ENCODE peak calls at places on chromosome 2, in eight cellular contexts. P, Q, U, R, C, Z, O and I are unnamed samples. For H3K27me3, the result is how much of the 10 kb centered on the place peaks cover.

GRCh38 chr2:143192085-143192484 is 62.9 kb downstream of the ARHGAP15 start:
- DNase-seq in P (no peak), Q (no peak), U (no peak), R (no peak), C (no peak), Z (no peak), O (no peak), I (no peak)

GRCh38 chr2:1750935-1751767 is 6.8 kb upstream of the PXDN start:
- DNase-seq in P (no peak), Q (peak), U (peak), R (peak), C (peak), Z (peak), O (peak), I (peak)

GRCh38 chr2:126809357-126809756 is 89.3 kb upstream of the TEX51 start:
- DNase-seq in P (no peak), Q (no peak), U (no peak), R (no peak), C (no peak), Z (no peak), O (no peak), I (no peak)

GRCh38 chr2:6580982-6581381 is 284.7 kb downstream of the CMPK2 start:
- DNase-seq in P (no peak), Q (no peak), U (no peak), R (no peak), C (peak), Z (no peak), O (no peak), I (no peak)

GRCh38 chr2:25586726-25587144 is 86.6 kb downstream of the DTNB start:
- DNase-seq in P (no peak), Q (no peak), U (no peak), R (no peak), C (peak), Z (no peak), O (no peak), I (no peak)

GRCh38 chr2:85680707-85681353 is 12.8 kb upstream of the SFTPB start:
- DNase-seq in P (no peak), Q (no peak), U (no peak), R (no peak), C (no peak), Z (no peak), O (no peak), I (no peak)

GRCh38 chr2:39663187-39663930 is 2.4 kb upstream of the TMEM178A start:
- DNase-seq in P (no peak), Q (no peak), U (no peak), R (no peak), C (no peak), Z (no peak), O (no peak), I (no peak)

GRCh38 chr2:115396579-115396978 is 954.1 kb downstream of the DPP10 start:
- DNase-seq in P (no peak), Q (no peak), U (no peak), R (no peak), C (no peak), Z (no peak), O (no peak), I (no peak)

GRCh38 chr2:27323592-27324285 is 842 bp upstream of the MPV17 start:
- DNase-seq in P (no peak), Q (no peak), U (no peak), R (no peak), C (no peak), Z (no peak), O (no peak), I (peak)

GRCh38 chr2:175450029-175450428 is 268.5 kb upstream of the ATP5MC3 start:
- DNase-seq in P (no peak), Q (no peak), U (no peak), R (no peak), C (no peak), Z (no peak), O (no peak), I (no peak)

GRCh38 chr2:174924061-174924693 is 81.0 kb downstream of the CHN1 start:
- DNase-seq in P (no peak), Q (no peak), U (no peak), R (no peak), C (no peak), Z (no peak), O (no peak), I (no peak)

GRCh38 chr2:47653909-47654789 is 128.8 kb upstream of the MSH6 start:
- DNase-seq in P (no peak), Q (no peak), U (no peak), R (no peak), C (no peak), Z (peak), O (no peak), I (peak)

GRCh38 chr2:216897561-216898203 is 37.8 kb upstream of the TNP1 start:
- DNase-seq in P (no peak), Q (no peak), U (no peak), R (no peak), C (no peak), Z (no peak), O (no peak), I (no peak)

GRCh38 chr2:85255813-85256581 is 71.8 kb downstream of the TGOLN2 start:
- DNase-seq in P (no peak), Q (no peak), U (no peak), R (no peak), C (peak), Z (no peak), O (no peak), I (peak)

GRCh38 chr2:136358576-136358975 is 240.6 kb upstream of the CXCR4 start:
- DNase-seq in P (no peak), Q (no peak), U (no peak), R (no peak), C (no peak), Z (no peak), O (no peak), I (no peak)

GRCh38 chr2:12717988-12718661 is 1.4 kb downstream of the TRIB2 start:
- DNase-seq in P (peak), Q (no peak), U (no peak), R (no peak), C (peak), Z (no peak), O (no peak), I (peak)

GRCh38 chr2:10414000-10414451 is 34.1 kb downstream of the ODC1 start:
- DNase-seq in P (no peak), Q (no peak), U (no peak), R (no peak), C (no peak), Z (peak), O (no peak), I (no peak)

GRCh38 chr2:48531141-48531648 is 1.2 kb downstream of the STON1 start:
- DNase-seq in P (no peak), Q (no peak), U (no peak), R (no peak), C (peak), Z (no peak), O (no peak), I (peak)

GRCh38 chr2:52968043-52968442 is 799.6 kb upstream of the CHAC2 start:
- DNase-seq in P (no peak), Q (no peak), U (no peak), R (no peak), C (no peak), Z (no peak), O (no peak), I (no peak)

GRCh38 chr2:42567806-42568429 is 514 bp upstream of the MTA3 start:
- DNase-seq in P (no peak), Q (peak), U (peak), R (peak), C (peak), Z (peak), O (no peak), I (peak)

GRCh38 chr2:10916953-10917352 is 5.2 kb downstream of the KCNF1 start:
- DNase-seq in P (no peak), Q (no peak), U (no peak), R (no peak), C (no peak), Z (no peak), O (no peak), I (no peak)

GRCh38 chr2:128736689-128737545 is 418.2 kb upstream of the HS6ST1 start:
- DNase-seq in P (peak), Q (peak), U (peak), R (peak), C (peak), Z (peak), O (peak), I (peak)

GRCh38 chr2:56448999-56449431 is 265.2 kb downstream of the CCDC85A start:
- DNase-seq in P (no peak), Q (no peak), U (no peak), R (no peak), C (peak), Z (peak), O (no peak), I (no peak)

GRCh38 chr2:27727257-27727656 is 44.3 kb upstream of the MRPL33 start:
- DNase-seq in P (no peak), Q (no peak), U (no peak), R (no peak), C (no peak), Z (no peak), O (no peak), I (no peak)

GRCh38 chr2:118315606-118316005 is 227.3 kb downstream of the INSIG2 start:
- DNase-seq in P (no peak), Q (no peak), U (no peak), R (no peak), C (no peak), Z (no peak), O (no peak), I (no peak)
- H3K27me3 ChIP-seq in P (under half), Q (under half), U (under half), R (under half), C (under half), Z (under half), O (under half), I (under half)

GRCh38 chr2:240997856-240998705 is at the start of gene SNED1:
- DNase-seq in P (peak), Q (peak), U (peak), R (peak), C (peak), Z (peak), O (peak), I (peak)

GRCh38 chr2:240998706-240999000 is 235 bp downstream of the SNED1 start:
- DNase-seq in P (no peak), Q (no peak), U (no peak), R (no peak), C (no peak), Z (no peak), O (no peak), I (no peak)

GRCh38 chr2:241000831-241001321 is 2.5 kb downstream of the SNED1 start:
- DNase-seq in P (no peak), Q (peak), U (peak), R (peak), C (no peak), Z (peak), O (no peak), I (no peak)

GRCh38 chr2:240999873-241000541 is 1.6 kb downstream of the SNED1 start:
- DNase-seq in P (no peak), Q (peak), U (peak), R (peak), C (no peak), Z (peak), O (no peak), I (no peak)

DNA sequence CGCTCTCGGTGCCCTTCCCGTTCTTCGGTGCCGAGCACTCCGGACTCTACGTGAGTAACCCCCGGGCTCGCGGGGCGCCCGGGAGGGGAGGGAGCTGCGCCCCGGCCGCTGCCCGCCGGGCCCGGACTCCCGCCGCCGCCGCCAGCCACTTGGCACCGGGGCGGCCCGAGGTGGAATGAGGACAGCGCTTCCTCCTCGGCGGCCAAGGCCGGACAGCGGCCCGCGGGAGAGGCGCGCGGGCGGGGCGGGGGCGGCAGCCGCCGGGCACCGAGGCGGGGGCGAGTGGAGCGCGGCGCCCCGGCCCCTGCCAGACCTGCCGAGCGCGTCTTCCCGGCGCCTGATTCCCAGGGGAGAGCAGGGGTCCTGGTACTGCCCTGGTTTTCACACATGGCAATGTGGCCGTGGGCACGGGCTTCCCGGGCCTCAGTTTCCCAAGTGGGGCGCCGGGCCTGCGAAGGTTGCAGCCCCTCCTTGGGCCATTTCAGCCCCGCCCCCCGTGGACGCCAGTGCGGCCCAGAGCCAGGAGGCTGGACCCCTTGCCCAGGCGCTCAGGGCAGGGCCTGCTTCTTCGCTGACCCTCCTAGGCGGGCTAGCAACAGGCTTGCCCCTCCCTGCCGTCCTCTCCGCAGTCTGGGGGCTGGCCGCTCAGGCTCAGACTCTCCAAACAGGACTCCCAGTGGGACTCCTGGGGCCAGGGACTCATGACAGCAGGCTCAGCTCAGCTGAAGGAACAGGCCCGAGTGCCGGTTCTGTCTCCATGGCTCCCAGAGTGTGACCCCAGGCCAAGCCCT is 778 bp downstream of the SNED1 start:
- DNase-seq in P (no peak), Q (peak), U (peak), R (peak), C (peak), Z (peak), O (no peak), I (no peak)
- H3K4me3 ChIP-seq in P (peak), Q (peak), U (peak), R (peak), C (peak), Z (peak), O (peak), I (peak)

GRCh38 chr2:140011287-140011686 is 1231.1 kb upstream of the NXPH2 start:
- DNase-seq in P (no peak), Q (no peak), U (no peak), R (no peak), C (no peak), Z (no peak), O (no peak), I (no peak)
- H3K27me3 ChIP-seq in P (under half), Q (under half), U (under half), R (under half), C (under half), Z (under half), O (under half), I (under half)

DNA sequence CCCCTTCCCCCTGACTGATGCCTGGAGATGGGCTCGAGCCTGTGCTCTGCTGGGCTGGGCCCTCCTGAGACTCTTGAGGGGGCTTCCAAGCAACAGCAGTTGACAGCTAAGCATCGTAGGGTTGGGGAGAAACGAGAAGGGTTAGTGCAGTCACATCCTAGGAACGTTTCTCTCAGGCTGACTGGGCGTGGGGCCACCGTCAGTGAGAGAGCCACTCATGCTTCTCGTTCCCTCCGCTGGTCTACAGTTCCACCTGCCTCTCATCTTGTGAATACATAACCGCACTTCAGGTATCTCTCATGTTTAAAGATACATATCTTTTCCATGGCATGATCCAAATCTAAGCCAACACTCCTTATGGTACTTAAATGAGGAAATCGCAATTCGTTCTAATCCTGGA is 66.4 kb downstream of the TRAPPC12 start:
- DNase-seq in P (no peak), Q (no peak), U (no peak), R (no peak), C (no peak), Z (no peak), O (no peak), I (no peak)
- H3K4me3 ChIP-seq in P (no peak), Q (no peak), U (no peak), R (no peak), C (no peak), Z (no peak), O (no peak), I (no peak)

GRCh38 chr2:156797832-156798231 is 361.7 kb downstream of the GPD2 start:
- DNase-seq in P (no peak), Q (no peak), U (no peak), R (no peak), C (no peak), Z (no peak), O (no peak), I (peak)
- H3K27me3 ChIP-seq in P (under half), Q (under half), U (under half), R (under half), C (under half), Z (under half), O (under half), I (under half)

GRCh38 chr2:215554689-215555088 is 118.8 kb upstream of the FN1 start:
- DNase-seq in P (no peak), Q (no peak), U (no peak), R (no peak), C (no peak), Z (no peak), O (no peak), I (peak)
- H3K4me3 ChIP-seq in P (no peak), Q (no peak), U (no peak), R (no peak), C (no peak), Z (no peak), O (no peak), I (no peak)

DNA sequence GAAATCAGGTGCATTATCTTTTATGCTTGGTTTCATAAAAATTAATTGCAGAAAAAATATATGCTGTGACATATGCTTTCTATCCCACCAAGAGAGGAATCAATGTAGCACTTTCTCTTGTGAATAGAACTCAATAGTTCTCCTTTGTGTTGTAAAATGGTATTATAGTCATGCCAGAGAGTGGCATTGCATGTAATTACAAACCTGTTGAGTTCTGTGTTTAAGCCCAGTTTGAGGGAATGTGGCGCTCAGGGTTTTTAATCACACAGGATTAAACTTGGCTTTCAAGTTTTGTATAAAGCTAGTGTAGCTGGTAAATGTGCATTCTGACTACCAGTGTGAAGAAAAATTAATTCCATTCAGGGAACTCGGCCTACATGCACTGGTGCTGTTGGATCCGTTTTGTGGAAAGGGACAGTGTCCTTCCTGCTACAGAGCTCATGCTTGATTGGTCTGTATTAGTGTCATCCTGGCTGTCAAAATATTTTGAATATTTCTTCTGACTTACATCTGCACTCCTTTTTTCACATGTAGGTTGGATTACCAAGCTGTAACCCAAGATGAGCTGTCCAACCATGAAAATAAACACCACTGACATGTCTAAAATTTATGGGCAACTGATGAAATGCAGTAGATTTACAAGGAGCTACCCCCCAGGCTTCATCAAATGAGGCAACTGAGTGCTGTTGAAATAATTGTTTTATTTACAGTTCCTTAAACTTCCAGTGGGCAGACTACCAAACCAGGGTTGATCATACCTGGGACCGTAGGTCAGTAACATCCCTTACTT is 80.3 kb downstream of the SLC4A3 start:
- DNase-seq in P (no peak), Q (no peak), U (no peak), R (no peak), C (no peak), Z (no peak), O (no peak), I (no peak)
- H3K27me3 ChIP-seq in P (under half), Q (under half), U (under half), R (under half), C (under half), Z (under half), O (under half), I (under half)

DNA sequence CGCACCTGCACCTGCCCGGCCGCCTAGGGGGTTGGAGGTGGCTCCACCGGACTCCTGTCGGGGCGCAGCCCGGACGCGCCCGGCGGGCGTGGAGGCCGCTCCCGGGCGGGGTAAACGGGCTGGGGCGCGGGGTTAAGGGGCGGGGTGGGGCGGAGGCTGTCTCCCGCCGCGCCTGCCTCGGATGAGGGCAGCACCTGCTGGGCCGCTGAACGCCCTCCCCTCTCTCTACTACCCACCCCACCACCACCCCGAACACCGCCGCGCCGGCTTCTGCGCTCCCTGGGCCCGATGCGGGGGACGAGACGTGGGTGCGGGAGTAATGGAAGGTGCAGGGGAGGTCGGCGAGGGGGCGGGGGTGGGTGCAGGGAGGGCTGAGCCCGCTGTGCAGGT is 224.8 kb upstream of the ID2 start:
- DNase-seq in P (peak), Q (no peak), U (peak), R (no peak), C (no peak), Z (peak), O (no peak), I (no peak)
- H3K4me3 ChIP-seq in P (peak), Q (peak), U (peak), R (peak), C (no peak), Z (peak), O (no peak), I (no peak)

DNA sequence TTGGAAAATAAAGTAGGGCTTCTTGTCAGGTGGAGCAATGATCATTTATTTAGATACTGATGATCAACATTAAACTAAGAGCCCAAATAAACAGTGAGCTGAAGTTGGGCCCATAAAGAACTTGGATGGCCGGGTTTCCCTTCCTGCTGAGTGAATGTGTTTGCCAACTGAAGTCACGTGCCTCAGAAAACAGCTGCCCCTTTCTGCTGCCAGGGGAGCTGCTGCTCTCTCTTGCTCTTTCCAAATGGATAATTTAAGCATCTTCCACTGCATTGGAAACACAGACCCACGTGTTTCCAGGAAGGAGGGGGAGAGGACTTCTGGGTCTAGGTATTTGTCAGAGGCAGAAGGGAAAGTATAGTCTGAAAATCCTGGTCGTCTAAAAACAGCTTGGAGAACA is 22.9 kb upstream of the NCKAP5 start:
- DNase-seq in P (no peak), Q (no peak), U (no peak), R (peak), C (no peak), Z (no peak), O (no peak), I (no peak)
- H3K27me3 ChIP-seq in P (under half), Q (under half), U (under half), R (under half), C (under half), Z (under half), O (under half), I (under half)